ENCODE peak calls at places on chromosome 10, in four cellular contexts. A, Q, X and D are unnamed samples.

GRCh38 chr10:20115929-20116328 is 299.7 kb downstream of the PLXDC2 start:
- DNase-seq in A (no peak), Q (no peak), X (no peak), D (no peak)

GRCh38 chr10:22500567-22501369 is 155.5 kb downstream of the SPAG6 start:
- DNase-seq in A (no peak), Q (no peak), X (no peak), D (no peak)

GRCh38 chr10:93062499-93063216 is 2.1 kb downstream of the CYP26C1 start:
- DNase-seq in A (no peak), Q (no peak), X (peak), D (no peak)

GRCh38 chr10:77081411-77082010 is 556.1 kb downstream of the KCNMA1 start:
- DNase-seq in A (no peak), Q (no peak), X (no peak), D (no peak)

GRCh38 chr10:34804306-34804705 is 10.8 kb downstream of the PARD3 start:
- DNase-seq in A (no peak), Q (no peak), X (no peak), D (no peak)

GRCh38 chr10:78137147-78137546 is 103.5 kb downstream of the RPS24 start:
- DNase-seq in A (no peak), Q (no peak), X (no peak), D (no peak)

GRCh38 chr10:26331376-26331775 is 106.8 kb upstream of the APBB1IP start:
- DNase-seq in A (no peak), Q (no peak), X (no peak), D (no peak)

GRCh38 chr10:83184641-83185040 is 954.7 kb upstream of the GHITM start:
- DNase-seq in A (no peak), Q (no peak), X (no peak), D (no peak)

DNA sequence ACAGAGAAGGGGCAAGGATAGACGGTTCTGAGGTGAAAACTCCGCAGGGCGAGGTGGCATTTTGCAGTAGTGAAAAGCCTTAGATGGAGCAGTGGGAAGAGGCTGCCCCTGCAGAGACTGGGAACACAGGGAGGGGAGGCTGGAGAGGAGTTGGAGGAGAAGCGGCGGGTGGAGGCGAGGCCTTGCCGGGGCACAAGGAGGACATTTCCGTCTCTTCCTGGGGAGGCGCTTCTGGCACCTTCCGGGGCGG is 42.6 kb downstream of the LDB3 start:
- DNase-seq in A (no peak), Q (no peak), X (no peak), D (no peak)
- TF ChIP-seq CTCF in A (no peak), Q (no peak), X (no peak), D (no peak)

DNA sequence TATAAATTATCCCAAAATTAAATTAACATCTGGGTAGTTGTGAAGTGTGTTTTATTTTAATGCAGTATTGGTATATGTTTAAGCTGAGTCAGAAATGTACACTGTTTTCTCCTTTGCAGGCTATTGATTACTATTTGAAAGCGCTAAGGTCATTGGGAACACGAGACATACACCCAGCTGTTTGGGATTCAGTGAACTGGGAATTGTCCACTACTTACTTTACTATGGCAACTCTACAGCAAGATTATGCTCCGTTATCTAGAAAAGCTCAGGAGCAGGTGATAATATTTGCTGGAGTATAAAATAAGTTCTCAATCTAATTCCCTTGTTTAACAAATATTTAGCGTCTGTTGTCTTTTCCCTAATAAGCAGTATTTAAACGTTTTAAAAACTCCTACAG is 27.9 kb downstream of the EDRF1 start:
- DNase-seq in A (no peak), Q (no peak), X (no peak), D (no peak)
- TF ChIP-seq HDAC2 in A (no peak), Q (no peak), X (no peak), D (no peak)

GRCh38 chr10:16381083-16381482 is 55.7 kb upstream of the PTER start:
- DNase-seq in A (peak), Q (no peak), X (no peak), D (peak)
- TF ChIP-seq TAF1 in A (no peak), Q (no peak), X (no peak), D (no peak)

GRCh38 chr10:106722524-106722923 is 442.0 kb downstream of the SORCS1 start:
- DNase-seq in A (no peak), Q (peak), X (no peak), D (no peak)
- TF ChIP-seq CTCF in A (no peak), Q (no peak), X (peak), D (no peak)

DNA sequence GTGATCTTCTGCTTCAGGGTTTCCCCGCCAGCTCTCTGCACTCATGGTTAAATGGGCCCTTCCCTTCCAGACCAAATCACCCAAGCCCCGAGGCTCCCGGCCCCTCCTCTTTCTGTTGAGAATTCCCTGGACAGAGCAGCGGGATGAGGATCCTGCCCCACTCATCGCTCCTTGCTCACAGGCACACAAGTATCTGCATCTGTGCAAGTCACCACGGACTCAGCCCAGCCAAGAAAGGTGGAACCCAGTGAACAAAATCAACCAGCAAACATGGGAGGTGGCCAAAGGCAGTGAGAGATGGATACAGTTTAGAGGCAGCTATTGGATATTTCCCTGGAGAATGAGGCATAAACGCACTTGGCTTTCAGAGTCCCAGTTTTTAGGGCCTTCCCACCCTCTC is 37.7 kb upstream of the CXCL12 start:
- DNase-seq in A (no peak), Q (no peak), X (no peak), D (no peak)
- TF ChIP-seq HDAC2 in A (no peak), Q (no peak), X (no peak), D (no peak)

GRCh38 chr10:80260295-80261243 is 28.9 kb downstream of the MAT1A start:
- DNase-seq in A (peak), Q (peak), X (peak), D (no peak)
- TF ChIP-seq TAF1 in A (no peak), Q (no peak), X (no peak), D (no peak)

GRCh38 chr10:49539320-49539885 is 482 bp upstream of the ERCC6 start:
- DNase-seq in A (peak), Q (peak), X (peak), D (no peak)
- TF ChIP-seq CTCF in A (no peak), Q (no peak), X (no peak), D (no peak)